ENCODE peak calls at places on chromosome 13, in nine cellular contexts. A is psoas muscle; R is stimulated activated CD4-positive, alpha-beta T cell treated with anti-CD3 and anti-CD28 coated beads, Interleukin-12 subunit alpha, Interleukin-12 subunit beta, amount 100 ng/mL, for 48 hours; D is AG04450; H is hippocampal formation; P is NCI-H1417; Y is hypothalamus; I is stimulated activated CD8-positive, alpha-beta memory T cell treated with anti-CD3 and anti-CD28 coated beads, Interleukin-12 subunit alpha, Interleukin-12 subunit beta, amount 100 ng/mL, for 4 hours; K is cardiac fibroblast. S is an unnamed sample.
A peak's percentile ranks its signal among the peaks of the same experiment; 100 is the strongest.

GRCh38 chr13:50292082-50292481 is 276.8 kb downstream of the KCNRG start:
- DNase-seq in A (no peak), R (no peak), D (no peak), H (no peak), P (no peak), Y (no peak), I (no peak), K (no peak), S (no peak)

GRCh38 chr13:79692846-79693245 is 211.9 kb downstream of the NDFIP2 start:
- DNase-seq in A (no peak), R (no peak), D (no peak), H (no peak), P (no peak), Y (no peak), I (no peak), K (peak; percentile 43), S (no peak)

GRCh38 chr13:95355491-95355890 is 54.2 kb upstream of the ABCC4 start:
- DNase-seq in A (no peak), R (no peak), D (peak; percentile 20), H (no peak), P (no peak), Y (no peak), I (no peak), K (peak; percentile 51), S (no peak)

GRCh38 chr13:51681037-51681678 is 96.9 kb downstream of the WDFY2 start:
- DNase-seq in A (no peak), R (no peak), D (peak; percentile 41), H (no peak), P (no peak), Y (no peak), I (no peak), K (peak; percentile 88), S (no peak)

GRCh38 chr13:91399189-91400093 is 1.0 kb downstream of the GPC5 start:
- DNase-seq in A (peak; percentile 11), R (no peak), D (no peak), H (peak; percentile 10), P (no peak), Y (no peak), I (no peak), K (no peak), S (no peak)

GRCh38 chr13:39952244-39953233 is 297.1 kb downstream of the COG6 start:
- DNase-seq in A (no peak), R (no peak), D (no peak), H (no peak), P (no peak), Y (no peak), I (no peak), K (peak; percentile 74), S (peak; percentile 10)

GRCh38 chr13:72648513-72649065 is 78.8 kb downstream of the MZT1 start:
- DNase-seq in A (no peak), R (no peak), D (no peak), H (no peak), P (no peak), Y (no peak), I (no peak), K (no peak), S (no peak)

GRCh38 chr13:31042501-31043165 is 110.2 kb downstream of the TEX26 start:
- DNase-seq in A (no peak), R (no peak), D (no peak), H (no peak), P (no peak), Y (no peak), I (no peak), K (no peak), S (no peak)

GRCh38 chr13:41590643-41591042 is 133.3 kb downstream of the RGCC start:
- DNase-seq in A (no peak), R (no peak), D (no peak), H (no peak), P (peak; percentile 8), Y (no peak), I (no peak), K (no peak), S (no peak)

GRCh38 chr13:79645569-79645968 is 164.6 kb downstream of the NDFIP2 start:
- DNase-seq in A (no peak), R (no peak), D (no peak), H (no peak), P (no peak), Y (no peak), I (no peak), K (no peak), S (no peak)

GRCh38 chr13:40193290-40194203 is 472.9 kb downstream of the FOXO1 start:
- DNase-seq in A (peak; percentile 40), R (no peak), D (no peak), H (peak; percentile 65), P (no peak), Y (peak; percentile 17), I (no peak), K (peak; percentile 40), S (no peak)

GRCh38 chr13:89751537-89751936 is 1596.0 kb upstream of the MIR17HG start:
- DNase-seq in A (no peak), R (no peak), D (no peak), H (no peak), P (no peak), Y (no peak), I (no peak), K (no peak), S (no peak)

S was measured in effector CD8-positive, alpha-beta T cell.